ENCODE peak calls at places on chromosomes 4 and X, in six cellular contexts. F is NCI-H1417; O is activated naive CD4-positive, alpha-beta T cell treated with anti-CD3 and anti-CD28 coated beads, Interleukin-2, amount 50 U/mL, for 16 hours; Y is EL; E is foreskin fibroblast; Z is naive B cell. G is an unnamed sample.
A peak's percentile ranks its signal among the peaks of the same experiment; 100 is the strongest.

GRCh38 chr4:141133146-141134006 is at the start of gene RNF150:
- DNase-seq in F (peak; percentile 96), O (peak; percentile 23), Y (peak; percentile 85), E (peak; percentile 92), Z (peak; percentile 42), G (peak; percentile 1)

GRCh38 chr4:66294626-66295025 is 624.3 kb upstream of the EPHA5 start:
- DNase-seq in F (peak; percentile 72), O (no peak), Y (peak; percentile 48), E (no peak), Z (no peak), G (no peak)

GRCh38 chrX:17294561-17294960 is 80.4 kb upstream of the NHS start:
- DNase-seq in F (no peak), O (no peak), Y (no peak), E (no peak), Z (no peak), G (no peak)

GRCh38 chrX:105698386-105698785 is 124.0 kb upstream of the NRK start:
- DNase-seq in F (no peak), O (no peak), Y (no peak), E (peak; percentile 51), Z (no peak), G (no peak)

GRCh38 chr4:68342139-68342538 is 7.8 kb downstream of the YTHDC1 start:
- DNase-seq in F (peak; percentile 9), O (no peak), Y (peak; percentile 46), E (peak; percentile 66), Z (no peak), G (no peak)

GRCh38 chr4:87179751-87180150 is 40.7 kb downstream of the KLHL8 start:
- DNase-seq in F (no peak), O (no peak), Y (peak; percentile 69), E (peak; percentile 34), Z (no peak), G (no peak)

GRCh38 chr4:152090543-152090942 is 329.7 kb upstream of the GATB start:
- DNase-seq in F (no peak), O (peak; percentile 32), Y (no peak), E (no peak), Z (no peak), G (no peak)

GRCh38 chrX:123822965-123823364 is 36.9 kb upstream of the XIAP start:
- DNase-seq in F (no peak), O (no peak), Y (no peak), E (peak; percentile 34), Z (no peak), G (no peak)

GRCh38 chr4:177396352-177396751 is 45.9 kb downstream of the AGA start:
- DNase-seq in F (peak; percentile 13), O (no peak), Y (no peak), E (no peak), Z (no peak), G (no peak)

GRCh38 chr4:156581693-156582092 is 389.9 kb downstream of the PDGFC start:
- DNase-seq in F (peak; percentile 25), O (no peak), Y (no peak), E (peak; percentile 20), Z (no peak), G (no peak)

GRCh38 chr4:140755811-140756291 is 334 bp downstream of the TBC1D9 start:
- DNase-seq in F (peak; percentile 88), O (no peak), Y (peak; percentile 57), E (peak; percentile 74), Z (peak; percentile 67), G (no peak)

GRCh38 chr4:18945464-18945863 is 923.9 kb upstream of the LCORL start:
- DNase-seq in F (no peak), O (no peak), Y (no peak), E (no peak), Z (no peak), G (no peak)

GRCh38 chrX:115582035-115582870 is 21.3 kb downstream of the PLS3 start:
- DNase-seq in F (no peak), O (no peak), Y (no peak), E (no peak), Z (no peak), G (no peak)

GRCh38 chrX:121000589-121000988 is 15.0 kb upstream of the CT47A1 start:
- DNase-seq in F (peak; percentile 24), O (no peak), Y (peak; percentile 8), E (peak; percentile 12), Z (no peak), G (no peak)

GRCh38 chr4:141587897-141588296 is 48.5 kb upstream of the IL15 start:
- DNase-seq in F (no peak), O (no peak), Y (peak; percentile 57), E (peak; percentile 59), Z (no peak), G (no peak)

GRCh38 chr4:55636622-55636999 is 513 bp upstream of the NMU start:
- DNase-seq in F (no peak), O (no peak), Y (no peak), E (peak; percentile 7), Z (no peak), G (no peak)

GRCh38 chr4:173012608-173013007 is 156.0 kb upstream of the GALNT7 start:
- DNase-seq in F (no peak), O (no peak), Y (no peak), E (no peak), Z (no peak), G (no peak)